ENCODE peak calls at places on chromosomes 7 and 10, in four cellular contexts. One of them, this sample, is unnamed.

GRCh38 chr7:981793-982510 is 1.0 kb upstream of the CYP2W1 start:
- DNase-seq in dorsolateral prefrontal cortex: no peak
- DNase-seq in A549: no peak
- DNase-seq in brain microvascular endothelial cell: no peak
- DNase-seq in this sample: no peak

GRCh38 chr7:42272793-42273665 is 36.0 kb upstream of the GLI3 start:
- DNase-seq in dorsolateral prefrontal cortex: no peak
- DNase-seq in A549: no peak
- DNase-seq in brain microvascular endothelial cell: peak; percentile 79
- DNase-seq in this sample: no peak

GRCh38 chr10:84391326-84391725 is 62.9 kb downstream of the CCSER2 start:
- DNase-seq in dorsolateral prefrontal cortex: no peak
- DNase-seq in A549: no peak
- DNase-seq in brain microvascular endothelial cell: no peak
- DNase-seq in this sample: no peak

GRCh38 chr10:4691776-4692175 is 134.2 kb upstream of the AKR1E2 start:
- DNase-seq in dorsolateral prefrontal cortex: no peak
- DNase-seq in A549: no peak
- DNase-seq in brain microvascular endothelial cell: peak; percentile 23
- DNase-seq in this sample: no peak

GRCh38 chr10:70561051-70561450 is 41.5 kb downstream of the PRF1 start:
- DNase-seq in dorsolateral prefrontal cortex: peak; percentile 71
- DNase-seq in A549: no peak
- DNase-seq in brain microvascular endothelial cell: no peak
- DNase-seq in this sample: no peak

GRCh38 chr10:62818426-62819011 is 2.4 kb upstream of the EGR2 start:
- DNase-seq in dorsolateral prefrontal cortex: no peak
- DNase-seq in A549: no peak
- DNase-seq in brain microvascular endothelial cell: no peak
- DNase-seq in this sample: peak; percentile 23

GRCh38 chr7:22728416-22729029 is 1.5 kb downstream of the IL6 start:
- DNase-seq in dorsolateral prefrontal cortex: no peak
- DNase-seq in A549: peak; percentile 47
- DNase-seq in brain microvascular endothelial cell: peak; percentile 32
- DNase-seq in this sample: no peak

GRCh38 chr7:135758531-135758932 is 9.9 kb upstream of the FAM180A start:
- DNase-seq in dorsolateral prefrontal cortex: no peak
- DNase-seq in A549: no peak
- DNase-seq in brain microvascular endothelial cell: peak; percentile 63
- DNase-seq in this sample: no peak

GRCh38 chr10:77636286-77636966 is 1.2 kb downstream of the KCNMA1 start:
- DNase-seq in dorsolateral prefrontal cortex: peak; percentile 57
- DNase-seq in A549: no peak
- DNase-seq in brain microvascular endothelial cell: no peak
- DNase-seq in this sample: no peak

GRCh38 chr10:75016290-75016689 is 95.2 kb upstream of the SAMD8 start:
- DNase-seq in dorsolateral prefrontal cortex: no peak
- DNase-seq in A549: no peak
- DNase-seq in brain microvascular endothelial cell: no peak
- DNase-seq in this sample: no peak

GRCh38 chr7:130998993-130999602 is 265.1 kb upstream of the KLF14 start:
- DNase-seq in dorsolateral prefrontal cortex: no peak
- DNase-seq in A549: no peak
- DNase-seq in brain microvascular endothelial cell: no peak
- DNase-seq in this sample: no peak

GRCh38 chr10:13472359-13472758 is 56.5 kb downstream of the BEND7 start:
- DNase-seq in dorsolateral prefrontal cortex: no peak
- DNase-seq in A549: no peak
- DNase-seq in brain microvascular endothelial cell: no peak
- DNase-seq in this sample: no peak

GRCh38 chr7:55651057-55651456 is 78.8 kb upstream of the VOPP1 start:
- DNase-seq in dorsolateral prefrontal cortex: no peak
- DNase-seq in A549: no peak
- DNase-seq in brain microvascular endothelial cell: no peak
- DNase-seq in this sample: no peak

GRCh38 chr10:84605802-84606201 is 277.4 kb downstream of the CCSER2 start:
- DNase-seq in dorsolateral prefrontal cortex: no peak
- DNase-seq in A549: no peak
- DNase-seq in brain microvascular endothelial cell: no peak
- DNase-seq in this sample: no peak

GRCh38 chr7:5552123-5552522 is 128.5 kb upstream of the TNRC18 start:
- DNase-seq in dorsolateral prefrontal cortex: no peak
- DNase-seq in A549: no peak
- DNase-seq in brain microvascular endothelial cell: no peak
- DNase-seq in this sample: no peak
- H3K27ac ChIP-seq in dorsolateral prefrontal cortex: no peak overlapping the region
- H3K27ac ChIP-seq in A549: no peak overlapping the region
- H3K27ac ChIP-seq in brain microvascular endothelial cell: no peak overlapping the region
- H3K27ac ChIP-seq in this sample: no peak overlapping the region

DNA sequence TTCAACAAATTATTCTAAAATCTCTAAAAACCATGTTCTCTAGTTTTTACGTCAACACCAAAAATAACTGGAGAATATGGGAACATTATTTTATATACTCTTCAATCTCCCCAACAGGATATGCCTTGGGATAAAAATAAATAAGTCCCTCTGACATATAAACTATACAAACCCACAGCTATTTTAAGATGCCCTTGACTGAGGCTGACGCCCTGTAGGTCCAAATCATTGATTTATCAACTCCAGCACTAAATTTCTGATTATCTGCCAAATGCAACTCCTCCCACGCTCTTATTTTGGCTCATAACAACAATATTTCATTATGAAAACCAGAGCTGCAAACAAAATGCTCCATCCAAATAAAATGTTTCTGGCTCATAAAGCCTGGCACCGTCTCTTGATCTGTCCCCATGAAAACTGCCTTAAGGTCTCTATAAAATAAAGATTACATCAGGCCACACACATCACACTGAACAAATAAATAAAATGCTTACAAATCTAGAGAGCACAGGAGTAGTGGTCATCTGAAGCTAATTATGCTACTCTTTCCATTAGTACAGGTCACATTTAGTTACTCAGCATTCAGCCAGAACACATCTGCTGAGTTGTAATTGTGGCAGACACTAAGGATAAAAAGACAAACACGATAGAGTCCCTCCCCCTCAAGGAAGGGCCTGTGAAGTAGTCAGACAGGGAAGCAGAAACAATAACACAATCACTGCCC is 28.8 kb downstream of the CACUL1 start:
- DNase-seq in dorsolateral prefrontal cortex: no peak
- DNase-seq in A549: no peak
- DNase-seq in brain microvascular endothelial cell: peak; percentile 13
- DNase-seq in this sample: no peak
- H3K27ac ChIP-seq in dorsolateral prefrontal cortex: no peak overlapping the region
- H3K27ac ChIP-seq in A549: no peak overlapping the region
- H3K27ac ChIP-seq in brain microvascular endothelial cell: no peak overlapping the region
- H3K27ac ChIP-seq in this sample: no peak overlapping the region

DNA sequence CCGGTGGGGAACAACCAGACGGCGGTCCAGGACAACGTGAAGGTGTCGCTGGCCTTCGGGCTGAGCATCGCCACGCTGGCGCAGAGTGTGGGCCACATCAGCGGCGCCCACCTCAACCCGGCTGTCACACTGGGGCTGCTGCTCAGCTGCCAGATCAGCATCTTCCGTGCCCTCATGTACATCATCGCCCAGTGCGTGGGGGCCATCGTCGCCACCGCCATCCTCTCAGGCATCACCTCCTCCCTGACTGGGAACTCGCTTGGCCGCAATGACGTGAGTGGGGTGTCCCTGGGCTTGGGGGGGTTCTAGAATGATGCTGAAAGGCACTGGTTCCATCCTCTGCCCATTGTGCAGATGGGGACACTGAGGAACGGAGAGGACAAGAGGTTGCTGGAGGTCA is 368 bp downstream of the AQP1 start:
- DNase-seq in dorsolateral prefrontal cortex: no peak
- DNase-seq in A549: no peak
- DNase-seq in brain microvascular endothelial cell: no peak
- DNase-seq in this sample: no peak
- H3K27ac ChIP-seq in dorsolateral prefrontal cortex: no peak overlapping the region
- H3K27ac ChIP-seq in A549: no peak overlapping the region
- H3K27ac ChIP-seq in brain microvascular endothelial cell: no peak overlapping the region
- H3K27ac ChIP-seq in this sample: no peak overlapping the region

GRCh38 chr10:73934074-73934473 is 23.1 kb downstream of the PLAU start:
- DNase-seq in dorsolateral prefrontal cortex: no peak
- DNase-seq in A549: no peak
- DNase-seq in brain microvascular endothelial cell: no peak
- DNase-seq in this sample: no peak

GRCh38 chr10:73935895-73936294 is 25.0 kb downstream of the PLAU start:
- DNase-seq in dorsolateral prefrontal cortex: no peak
- DNase-seq in A549: no peak
- DNase-seq in brain microvascular endothelial cell: no peak
- DNase-seq in this sample: no peak

GRCh38 chr10:73940634-73941221 is 29.8 kb downstream of the PLAU start:
- DNase-seq in dorsolateral prefrontal cortex: peak; percentile 66
- DNase-seq in A549: peak; percentile 73
- DNase-seq in brain microvascular endothelial cell: peak; percentile 73
- DNase-seq in this sample: peak; percentile 9

GRCh38 chr10:73941300-73941699 is 30.4 kb downstream of the PLAU start:
- DNase-seq in dorsolateral prefrontal cortex: no peak
- DNase-seq in A549: no peak
- DNase-seq in brain microvascular endothelial cell: no peak
- DNase-seq in this sample: no peak

GRCh38 chr10:73937333-73938020 is 26.5 kb downstream of the PLAU start:
- DNase-seq in dorsolateral prefrontal cortex: no peak
- DNase-seq in A549: no peak
- DNase-seq in brain microvascular endothelial cell: no peak
- DNase-seq in this sample: no peak
- H3K27ac ChIP-seq in dorsolateral prefrontal cortex: no peak overlapping the region
- H3K27ac ChIP-seq in A549: peak overlapping the region; percentile 19
- H3K27ac ChIP-seq in brain microvascular endothelial cell: no peak overlapping the region
- H3K27ac ChIP-seq in this sample: no peak overlapping the region

GRCh38 chr7:36606442-36607205 is 117.7 kb downstream of the AOAH start:
- DNase-seq in dorsolateral prefrontal cortex: no peak
- DNase-seq in A549: no peak
- DNase-seq in brain microvascular endothelial cell: no peak
- DNase-seq in this sample: no peak
- H3K27ac ChIP-seq in dorsolateral prefrontal cortex: no peak overlapping the region
- H3K27ac ChIP-seq in A549: no peak overlapping the region
- H3K27ac ChIP-seq in brain microvascular endothelial cell: no peak overlapping the region
- H3K27ac ChIP-seq in this sample: peak overlapping the region; percentile 39

GRCh38 chr7:152202056-152202455 is 176.6 kb downstream of the GALNT11 start:
- DNase-seq in dorsolateral prefrontal cortex: no peak
- DNase-seq in A549: no peak
- DNase-seq in brain microvascular endothelial cell: no peak
- DNase-seq in this sample: no peak
- H3K27ac ChIP-seq in dorsolateral prefrontal cortex: no peak overlapping the region
- H3K27ac ChIP-seq in A549: no peak overlapping the region
- H3K27ac ChIP-seq in brain microvascular endothelial cell: no peak overlapping the region
- H3K27ac ChIP-seq in this sample: no peak overlapping the region

This sample was measured in substantia nigra.